ENCODE peak calls at places on chromosomes 3 and 15, in nine cellular contexts. I is ovary, M is sigmoid colon, D is K562, N is stomach, E is transverse colon, W is A549, R is SK-N-SH, J is esophagus muscularis mucosa. O is an unnamed sample.

GRCh38 chr15:77986891-77987764 is 90.4 kb downstream of the TBC1D2B start:
- DNase-seq in I (peak), M (peak), D (no peak), N (no peak), E (no peak), W (no peak), R (no peak), J (no peak), O (peak)

GRCh38 chr3:58608648-58609047 is 31.5 kb upstream of the FAM107A start:
- DNase-seq in I (no peak), M (no peak), D (no peak), N (no peak), E (no peak), W (no peak), R (no peak), J (no peak), O (no peak)

GRCh38 chr3:109563149-109563548 is 225.8 kb upstream of the DPPA4 start:
- DNase-seq in I (no peak), M (no peak), D (no peak), N (no peak), E (no peak), W (no peak), R (no peak), J (no peak), O (no peak)

GRCh38 chr3:31054032-31054431 is 159.6 kb upstream of the GADL1 start:
- DNase-seq in I (no peak), M (no peak), D (no peak), N (no peak), E (no peak), W (no peak), R (no peak), J (no peak), O (no peak)

GRCh38 chr15:68488966-68489365 is 57.0 kb upstream of the ITGA11 start:
- DNase-seq in I (no peak), M (no peak), D (no peak), N (no peak), E (no peak), W (no peak), R (no peak), J (no peak), O (peak)

GRCh38 chr3:11282250-11283125 is 10.3 kb downstream of the ATG7 start:
- DNase-seq in I (peak), M (peak), D (no peak), N (no peak), E (peak), W (no peak), R (no peak), J (no peak), O (no peak)

GRCh38 chr3:71380096-71380495 is 203.4 kb downstream of the FOXP1 start:
- DNase-seq in I (no peak), M (no peak), D (no peak), N (no peak), E (no peak), W (peak), R (peak), J (peak), O (no peak)

GRCh38 chr15:37004373-37004869 is 95.9 kb downstream of the MEIS2 start:
- DNase-seq in I (no peak), M (no peak), D (no peak), N (no peak), E (no peak), W (no peak), R (peak), J (no peak), O (no peak)

GRCh38 chr3:12797124-12797891 is 828 bp downstream of the CAND2 start:
- DNase-seq in I (peak), M (no peak), D (no peak), N (no peak), E (no peak), W (no peak), R (no peak), J (no peak), O (no peak)

GRCh38 chr3:17927036-17927435 is 184.6 kb upstream of the TBC1D5 start:
- DNase-seq in I (no peak), M (no peak), D (no peak), N (no peak), E (no peak), W (no peak), R (no peak), J (no peak), O (no peak)

GRCh38 chr15:90400759-90401314 is 12.8 kb downstream of the IQGAP1 start:
- DNase-seq in I (no peak), M (peak), D (peak), N (peak), E (peak), W (peak), R (peak), J (no peak), O (no peak)

GRCh38 chr3:52162250-52162872 is 8.1 kb upstream of the POC1A start:
- DNase-seq in I (no peak), M (peak), D (no peak), N (no peak), E (no peak), W (no peak), R (no peak), J (no peak), O (no peak)

GRCh38 chr3:159764211-159765024 is 224.2 kb upstream of the IL12A start:
- DNase-seq in I (no peak), M (peak), D (peak), N (no peak), E (peak), W (peak), R (peak), J (no peak), O (peak)

GRCh38 chr3:13042127-13042931 is 30.9 kb downstream of the IQSEC1 start:
- DNase-seq in I (peak), M (no peak), D (no peak), N (no peak), E (no peak), W (no peak), R (no peak), J (no peak), O (no peak)

GRCh38 chr3:119069725-119070124 is 35.1 kb upstream of the IGSF11 start:
- DNase-seq in I (no peak), M (no peak), D (no peak), N (no peak), E (no peak), W (no peak), R (no peak), J (no peak), O (no peak)

GRCh38 chr15:22786868-22787698 is 639 bp downstream of the NIPA1 start:
- DNase-seq in I (peak), M (no peak), D (peak), N (peak), E (peak), W (peak), R (peak), J (no peak), O (no peak)

GRCh38 chr3:197297020-197297419 is 1.4 kb downstream of the DLG1 start:
- DNase-seq in I (no peak), M (no peak), D (no peak), N (no peak), E (no peak), W (no peak), R (no peak), J (no peak), O (no peak)

GRCh38 chr15:34161329-34161953 is 48.5 kb downstream of the KATNBL1 start:
- DNase-seq in I (no peak), M (no peak), D (no peak), N (no peak), E (no peak), W (peak), R (no peak), J (no peak), O (no peak)

GRCh38 chr3:144055604-144056003 is 84.0 kb downstream of the DIPK2A start:
- DNase-seq in I (no peak), M (no peak), D (no peak), N (no peak), E (no peak), W (no peak), R (no peak), J (no peak), O (no peak)

GRCh38 chr3:168044049-168044448 is 51.7 kb downstream of the GOLIM4 start:
- DNase-seq in I (no peak), M (no peak), D (no peak), N (no peak), E (no peak), W (no peak), R (peak), J (no peak), O (no peak)

GRCh38 chr3:154872089-154872488 is 208.0 kb upstream of the MME start:
- DNase-seq in I (no peak), M (no peak), D (no peak), N (no peak), E (no peak), W (no peak), R (no peak), J (no peak), O (no peak)

GRCh38 chr3:67109651-67110204 is 111.6 kb downstream of the KBTBD8 start:
- DNase-seq in I (no peak), M (peak), D (peak), N (no peak), E (no peak), W (peak), R (peak), J (no peak), O (no peak)

GRCh38 chr3:142649996-142650693 is 54.0 kb downstream of the PLS1 start:
- DNase-seq in I (no peak), M (no peak), D (no peak), N (no peak), E (no peak), W (no peak), R (no peak), J (no peak), O (no peak)

GRCh38 chr15:60651734-60652141 is 172.8 kb upstream of the ICE2 start:
- DNase-seq in I (no peak), M (no peak), D (no peak), N (no peak), E (no peak), W (no peak), R (no peak), J (no peak), O (no peak)

GRCh38 chr15:25408428-25408827 is 30.4 kb downstream of the UBE3A start:
- DNase-seq in I (no peak), M (no peak), D (no peak), N (no peak), E (no peak), W (no peak), R (no peak), J (no peak), O (no peak)

GRCh38 chr3:110419571-110419970 is 652.0 kb upstream of the NECTIN3 start:
- DNase-seq in I (no peak), M (no peak), D (no peak), N (no peak), E (no peak), W (no peak), R (no peak), J (no peak), O (no peak)

GRCh38 chr3:26236511-26236910 is 386.1 kb upstream of the LRRC3B start:
- DNase-seq in I (no peak), M (no peak), D (no peak), N (no peak), E (no peak), W (no peak), R (no peak), J (no peak), O (no peak)

GRCh38 chr3:171115667-171116066 is 89.1 kb upstream of the SLC2A2 start:
- DNase-seq in I (no peak), M (no peak), D (no peak), N (no peak), E (no peak), W (no peak), R (no peak), J (no peak), O (no peak)

DNA sequence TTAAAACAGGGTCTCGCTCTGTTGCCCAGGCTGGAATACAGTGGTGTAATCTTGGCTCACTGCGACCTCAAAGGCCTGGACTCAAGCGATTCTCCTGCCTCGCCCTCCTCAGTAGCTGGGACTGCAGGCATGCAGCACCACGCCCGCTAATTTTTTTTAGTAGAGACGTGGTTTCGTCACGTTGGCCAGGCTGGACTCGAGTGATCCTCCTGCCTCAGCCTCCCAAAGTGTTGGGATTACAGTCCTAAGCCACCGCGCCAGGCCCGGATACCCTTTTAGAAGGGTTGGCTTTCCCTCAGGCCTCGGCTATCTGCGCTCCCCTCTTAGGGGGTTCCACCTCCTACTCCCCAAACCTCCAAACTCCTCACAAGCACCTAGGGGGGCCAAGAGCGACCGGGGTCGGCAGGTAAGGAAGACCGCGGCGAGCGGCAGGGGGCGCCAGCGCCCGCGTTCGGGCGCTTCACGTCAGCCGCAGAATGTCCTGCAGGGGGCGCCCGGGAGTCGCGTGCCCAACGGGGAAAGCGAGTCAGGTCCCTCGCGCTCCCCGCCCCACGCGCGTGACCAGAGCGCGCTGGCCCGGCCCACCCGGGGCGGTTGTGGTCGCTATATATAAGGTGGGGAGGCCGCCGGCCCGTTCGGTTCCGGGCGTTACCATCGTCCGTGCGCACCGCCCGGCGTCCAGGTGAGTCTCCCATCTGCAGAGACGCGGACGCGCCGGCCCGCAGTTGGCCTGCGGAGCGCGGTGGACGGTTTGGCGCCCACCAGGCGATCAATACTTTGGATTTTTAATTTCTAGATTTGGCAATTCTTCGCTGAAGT is 51.8 kb upstream of the GATM start:
- DNase-seq in I (peak), M (peak), D (peak), N (peak), E (peak), W (peak), R (peak), J (peak), O (peak)
- TF ChIP-seq EP300 in I (no peak), M (no peak), D (no peak), N (no peak), E (no peak), W (no peak), R (no peak), J (no peak), O (no peak)

GRCh38 chr3:152853196-152853595 is 18.3 kb downstream of the P2RY1 start:
- DNase-seq in I (no peak), M (no peak), D (no peak), N (no peak), E (no peak), W (no peak), R (no peak), J (no peak), O (no peak)

GRCh38 chr3:152849996-152850578 is 15.2 kb downstream of the P2RY1 start:
- DNase-seq in I (no peak), M (no peak), D (no peak), N (no peak), E (no peak), W (no peak), R (no peak), J (no peak), O (no peak)
- TF ChIP-seq EP300 in I (no peak), M (no peak), D (peak), N (no peak), E (no peak), W (no peak), R (no peak), J (no peak), O (no peak)

GRCh38 chr15:101723161-101723873 is 956 bp downstream of the TARS3 start:
- DNase-seq in I (no peak), M (no peak), D (no peak), N (no peak), E (peak), W (no peak), R (peak), J (no peak), O (no peak)
- TF ChIP-seq EP300 in I (no peak), M (no peak), D (no peak), N (no peak), E (no peak), W (no peak), R (no peak), J (no peak), O (no peak)

DNA sequence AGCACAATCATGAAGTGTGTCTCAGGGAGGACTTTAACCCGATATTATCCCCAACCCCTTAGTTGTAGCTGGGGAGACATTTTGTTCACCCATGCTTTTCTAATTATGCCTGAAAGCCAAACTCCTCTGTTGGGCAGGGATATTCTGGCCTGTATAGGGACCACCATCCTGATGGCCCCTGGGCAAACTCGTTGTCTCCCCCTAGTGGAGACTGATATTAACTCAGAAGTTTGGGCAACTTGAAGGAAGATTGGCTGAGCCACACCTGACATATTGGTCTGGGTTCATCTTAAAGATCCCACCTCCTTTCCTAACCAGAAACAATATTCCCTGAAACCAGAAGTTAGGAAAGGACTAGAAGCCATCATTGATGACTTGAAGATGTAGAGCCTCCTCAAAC is 42.3 kb downstream of the TM4SF18 start:
- DNase-seq in I (no peak), M (no peak), D (peak), N (no peak), E (no peak), W (no peak), R (peak), J (peak), O (no peak)
- TF ChIP-seq EP300 in I (no peak), M (no peak), D (no peak), N (no peak), E (no peak), W (no peak), R (no peak), J (no peak), O (no peak)

DNA sequence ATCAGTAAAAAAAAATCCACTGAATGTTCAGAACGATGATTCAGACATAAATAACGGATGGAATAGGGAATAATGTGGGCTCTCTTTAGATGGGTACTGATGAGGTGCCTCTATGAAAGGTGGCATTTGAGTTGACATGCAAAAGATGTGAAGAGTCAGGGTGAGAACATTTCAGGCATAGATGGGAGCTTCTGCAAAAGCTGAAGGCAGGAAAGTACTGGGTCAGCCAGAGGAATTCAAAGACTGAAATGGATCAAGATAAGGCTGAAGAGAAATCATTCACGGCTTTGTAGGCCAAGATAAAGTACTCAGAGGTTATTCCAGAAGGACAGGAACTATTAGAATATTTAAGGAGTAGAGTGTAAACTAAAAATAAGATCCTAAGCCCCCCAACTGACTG is 189.6 kb upstream of the MCTP2 start:
- DNase-seq in I (no peak), M (no peak), D (no peak), N (no peak), E (no peak), W (no peak), R (no peak), J (no peak), O (no peak)
- TF ChIP-seq EP300 in I (no peak), M (no peak), D (no peak), N (no peak), E (no peak), W (no peak), R (no peak), J (no peak), O (no peak)

GRCh38 chr3:40717471-40717870 is 192.7 kb downstream of the ZNF621 start:
- DNase-seq in I (no peak), M (no peak), D (no peak), N (no peak), E (no peak), W (no peak), R (no peak), J (peak), O (no peak)

GRCh38 chr3:40713306-40713705 is 188.5 kb downstream of the ZNF621 start:
- DNase-seq in I (no peak), M (no peak), D (no peak), N (no peak), E (no peak), W (no peak), R (no peak), J (peak), O (no peak)

GRCh38 chr3:40718209-40718608 is 193.4 kb downstream of the ZNF621 start:
- DNase-seq in I (no peak), M (no peak), D (no peak), N (no peak), E (no peak), W (no peak), R (no peak), J (no peak), O (no peak)

GRCh38 chr3:40714771-40715170 is 190.0 kb downstream of the ZNF621 start:
- DNase-seq in I (no peak), M (no peak), D (no peak), N (no peak), E (no peak), W (no peak), R (no peak), J (peak), O (no peak)

GRCh38 chr3:40713795-40714194 is 189.0 kb downstream of the ZNF621 start:
- DNase-seq in I (no peak), M (no peak), D (no peak), N (no peak), E (no peak), W (no peak), R (no peak), J (no peak), O (no peak)
- TF ChIP-seq EP300 in I (no peak), M (no peak), D (no peak), N (no peak), E (no peak), W (no peak), R (no peak), J (no peak), O (no peak)

DNA sequence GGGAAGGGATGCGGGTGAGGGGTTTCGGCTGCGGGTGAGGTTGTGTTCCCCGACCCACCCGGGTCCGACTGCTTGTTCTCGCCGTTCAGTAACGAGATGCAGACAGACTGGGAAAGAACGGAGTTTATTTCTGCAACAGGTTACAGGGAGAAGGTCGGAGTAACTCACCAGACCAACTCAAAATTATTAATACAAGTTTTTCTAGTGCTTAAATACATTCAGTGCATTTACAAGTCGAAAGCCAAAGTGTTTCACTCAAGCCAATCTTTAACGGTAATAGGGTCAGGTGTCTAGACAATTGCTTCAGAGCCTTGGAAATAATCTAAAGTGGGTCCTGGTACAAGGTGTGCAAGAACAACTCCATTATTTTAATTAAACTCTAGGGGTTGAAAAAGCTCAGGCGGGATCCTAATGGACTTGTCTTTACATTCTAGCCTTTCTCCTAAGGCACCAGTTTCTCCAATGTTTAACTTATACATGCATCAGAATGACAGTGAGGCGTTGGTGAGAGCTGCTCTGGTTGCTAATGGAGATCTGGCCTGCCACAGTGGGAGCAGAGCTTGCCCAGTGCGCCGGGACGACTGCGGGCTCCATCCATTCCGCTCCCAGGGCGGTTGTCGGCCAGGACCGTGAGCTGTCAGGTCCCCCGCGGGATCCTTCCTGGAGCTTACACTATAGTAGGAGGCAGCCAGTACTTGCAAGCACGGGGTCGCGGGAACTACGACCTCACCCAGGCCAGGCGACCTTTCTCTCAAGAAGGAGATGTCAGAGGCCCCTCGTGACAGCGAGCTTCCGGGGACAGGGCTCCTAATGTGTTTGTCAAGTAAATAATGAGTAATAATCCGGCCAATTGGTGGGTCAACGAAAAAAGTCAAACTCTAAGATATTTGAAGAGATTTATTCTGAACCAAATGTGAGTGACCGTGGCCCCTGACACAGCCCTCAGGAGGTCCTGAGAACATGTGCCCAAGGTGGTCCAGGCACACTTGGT is 836 bp upstream of the HIGD1A start:
- DNase-seq in I (peak), M (peak), D (peak), N (peak), E (peak), W (no peak), R (peak), J (no peak), O (peak)
- TF ChIP-seq EP300 in I (no peak), M (no peak), D (no peak), N (no peak), E (no peak), W (no peak), R (no peak), J (no peak), O (no peak)